ENCODE peak calls at places on chromosomes 11 and 22, in five cellular contexts. One of them, this sample, is unnamed.

GRCh38 chr11:76649964-76650363 is 20.6 kb downstream of the LRRC32 start:
- DNase-seq in spleen: no peak
- DNase-seq in psoas muscle: no peak
- DNase-seq in foreskin fibroblast: no peak
- DNase-seq in PC-3: no peak
- DNase-seq in this sample: no peak

GRCh38 chr11:68130121-68130520 is 8.9 kb upstream of the CHKA start:
- DNase-seq in spleen: no peak
- DNase-seq in psoas muscle: no peak
- DNase-seq in foreskin fibroblast: no peak
- DNase-seq in PC-3: no peak
- DNase-seq in this sample: no peak

GRCh38 chr11:1784761-1785650 is 21.3 kb upstream of the CTSD start:
- DNase-seq in spleen: no peak
- DNase-seq in psoas muscle: no peak
- DNase-seq in foreskin fibroblast: no peak
- DNase-seq in PC-3: no peak
- DNase-seq in this sample: no peak

GRCh38 chr11:1883342-1884122 is 8.2 kb downstream of the PRR33 start:
- DNase-seq in spleen: peak; percentile 71
- DNase-seq in psoas muscle: no peak
- DNase-seq in foreskin fibroblast: no peak
- DNase-seq in PC-3: no peak
- DNase-seq in this sample: no peak

GRCh38 chr11:3867209-3868071 is 12.0 kb downstream of the STIM1 start:
- DNase-seq in spleen: no peak
- DNase-seq in psoas muscle: no peak
- DNase-seq in foreskin fibroblast: no peak
- DNase-seq in PC-3: no peak
- DNase-seq in this sample: no peak

GRCh38 chr11:108871152-108871551 is 206.3 kb downstream of the DDX10 start:
- DNase-seq in spleen: no peak
- DNase-seq in psoas muscle: no peak
- DNase-seq in foreskin fibroblast: peak; percentile 57
- DNase-seq in PC-3: peak; percentile 71
- DNase-seq in this sample: no peak

GRCh38 chr11:31972623-31973022 is 118.3 kb upstream of the RCN1 start:
- DNase-seq in spleen: no peak
- DNase-seq in psoas muscle: no peak
- DNase-seq in foreskin fibroblast: no peak
- DNase-seq in PC-3: no peak
- DNase-seq in this sample: no peak

GRCh38 chr11:114571712-114572111 is 12.0 kb upstream of the NXPE1 start:
- DNase-seq in spleen: no peak
- DNase-seq in psoas muscle: no peak
- DNase-seq in foreskin fibroblast: no peak
- DNase-seq in PC-3: no peak
- DNase-seq in this sample: no peak

GRCh38 chr11:64281957-64282770 is 2.3 kb downstream of the BAD start:
- DNase-seq in spleen: no peak
- DNase-seq in psoas muscle: no peak
- DNase-seq in foreskin fibroblast: no peak
- DNase-seq in PC-3: no peak
- DNase-seq in this sample: no peak

GRCh38 chr11:134266841-134267251 is 9.3 kb upstream of the GLB1L3 start:
- DNase-seq in spleen: no peak
- DNase-seq in psoas muscle: no peak
- DNase-seq in foreskin fibroblast: peak; percentile 80
- DNase-seq in PC-3: peak; percentile 97
- DNase-seq in this sample: no peak

GRCh38 chr22:46676479-46676878 is 56.3 kb downstream of the GRAMD4 start:
- DNase-seq in spleen: no peak
- DNase-seq in psoas muscle: no peak
- DNase-seq in foreskin fibroblast: no peak
- DNase-seq in PC-3: no peak
- DNase-seq in this sample: no peak

GRCh38 chr11:131945695-131946094 is 575.3 kb downstream of the NTM start:
- DNase-seq in spleen: no peak
- DNase-seq in psoas muscle: no peak
- DNase-seq in foreskin fibroblast: no peak
- DNase-seq in PC-3: no peak
- DNase-seq in this sample: no peak
- TF ChIP-seq CTCF in spleen: no peak
- TF ChIP-seq CTCF in psoas muscle: no peak
- TF ChIP-seq CTCF in foreskin fibroblast: no peak
- TF ChIP-seq CTCF in PC-3: no peak
- TF ChIP-seq CTCF in this sample: no peak

DNA sequence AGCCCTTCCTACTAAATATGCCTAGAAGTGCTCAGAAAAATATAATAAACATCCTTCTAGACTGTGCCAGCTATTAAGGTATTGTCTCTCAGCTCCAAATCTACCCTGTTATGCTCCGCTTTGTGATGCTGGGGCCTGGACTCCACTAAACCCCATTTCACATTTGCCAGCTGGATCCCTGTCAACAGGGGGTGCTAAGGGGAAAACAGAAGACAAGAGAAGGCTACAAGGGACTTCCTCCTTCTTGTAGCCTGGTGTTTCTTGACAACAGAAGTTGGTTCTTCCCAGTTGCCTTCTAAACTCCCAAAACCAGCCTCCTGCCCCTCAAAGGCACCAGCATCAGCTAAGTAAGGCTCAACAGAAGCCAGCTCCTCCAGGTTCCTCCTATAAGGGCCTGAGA is 5.2 kb downstream of the NUMA1 start:
- DNase-seq in spleen: no peak
- DNase-seq in psoas muscle: no peak
- DNase-seq in foreskin fibroblast: no peak
- DNase-seq in PC-3: no peak
- DNase-seq in this sample: no peak
- TF ChIP-seq CTCF in spleen: no peak
- TF ChIP-seq CTCF in psoas muscle: no peak
- TF ChIP-seq CTCF in foreskin fibroblast: no peak
- TF ChIP-seq CTCF in PC-3: peak; percentile 41
- TF ChIP-seq CTCF in this sample: no peak

GRCh38 chr11:12963789-12964536 is 45.2 kb upstream of the RASSF10 start:
- DNase-seq in spleen: no peak
- DNase-seq in psoas muscle: peak; percentile 70
- DNase-seq in foreskin fibroblast: peak; percentile 32
- DNase-seq in PC-3: peak; percentile 80
- DNase-seq in this sample: peak; percentile 59

GRCh38 chr11:12963051-12963450 is 46.1 kb upstream of the RASSF10 start:
- DNase-seq in spleen: no peak
- DNase-seq in psoas muscle: no peak
- DNase-seq in foreskin fibroblast: no peak
- DNase-seq in PC-3: no peak
- DNase-seq in this sample: no peak

GRCh38 chr11:12958984-12959383 is 50.1 kb upstream of the RASSF10 start:
- DNase-seq in spleen: no peak
- DNase-seq in psoas muscle: no peak
- DNase-seq in foreskin fibroblast: no peak
- DNase-seq in PC-3: no peak
- DNase-seq in this sample: no peak

GRCh38 chr11:12962306-12962705 is 46.8 kb upstream of the RASSF10 start:
- DNase-seq in spleen: no peak
- DNase-seq in psoas muscle: no peak
- DNase-seq in foreskin fibroblast: no peak
- DNase-seq in PC-3: no peak
- DNase-seq in this sample: no peak

DNA sequence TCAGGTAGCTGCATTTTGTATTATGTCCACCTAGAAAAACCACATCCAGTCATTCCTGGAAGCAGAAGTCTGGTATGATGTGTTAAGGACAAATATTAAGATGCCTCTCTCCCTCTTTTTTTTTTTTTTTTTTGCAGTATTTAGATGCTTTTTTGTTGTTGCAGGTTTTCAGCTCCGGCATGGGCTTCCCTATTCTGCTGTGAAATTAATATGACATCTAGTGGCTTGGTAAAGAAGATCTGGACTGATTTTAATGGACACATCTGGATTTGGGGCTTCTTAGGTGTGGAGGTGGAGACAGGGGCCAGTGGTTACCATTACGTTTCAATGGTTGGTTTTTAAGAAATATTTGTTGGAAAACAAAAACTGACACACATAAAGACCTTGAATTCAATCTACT is 47.5 kb upstream of the RASSF10 start:
- DNase-seq in spleen: no peak
- DNase-seq in psoas muscle: no peak
- DNase-seq in foreskin fibroblast: no peak
- DNase-seq in PC-3: peak; percentile 16
- DNase-seq in this sample: no peak
- TF ChIP-seq CTCF in spleen: no peak
- TF ChIP-seq CTCF in psoas muscle: no peak
- TF ChIP-seq CTCF in foreskin fibroblast: no peak
- TF ChIP-seq CTCF in PC-3: peak; percentile 39
- TF ChIP-seq CTCF in this sample: no peak

GRCh38 chr22:24517446-24517845 is 22.3 kb downstream of the UPB1 start:
- DNase-seq in spleen: no peak
- DNase-seq in psoas muscle: no peak
- DNase-seq in foreskin fibroblast: no peak
- DNase-seq in PC-3: no peak
- DNase-seq in this sample: no peak

GRCh38 chr22:24515025-24515338 is 19.9 kb downstream of the UPB1 start:
- DNase-seq in spleen: no peak
- DNase-seq in psoas muscle: peak; percentile 18
- DNase-seq in foreskin fibroblast: no peak
- DNase-seq in PC-3: no peak
- DNase-seq in this sample: no peak

GRCh38 chr22:24518228-24518627 is 23.1 kb downstream of the UPB1 start:
- DNase-seq in spleen: no peak
- DNase-seq in psoas muscle: no peak
- DNase-seq in foreskin fibroblast: no peak
- DNase-seq in PC-3: no peak
- DNase-seq in this sample: no peak

GRCh38 chr22:24514241-24515024 is 19.3 kb downstream of the UPB1 start:
- DNase-seq in spleen: no peak
- DNase-seq in psoas muscle: peak; percentile 1
- DNase-seq in foreskin fibroblast: no peak
- DNase-seq in PC-3: no peak
- DNase-seq in this sample: no peak

GRCh38 chr22:24516301-24516737 is 21.2 kb downstream of the UPB1 start:
- DNase-seq in spleen: no peak
- DNase-seq in psoas muscle: peak; percentile 34
- DNase-seq in foreskin fibroblast: peak; percentile 71
- DNase-seq in PC-3: peak; percentile 16
- DNase-seq in this sample: no peak
- TF ChIP-seq CTCF in spleen: no peak
- TF ChIP-seq CTCF in psoas muscle: no peak
- TF ChIP-seq CTCF in foreskin fibroblast: no peak
- TF ChIP-seq CTCF in PC-3: no peak
- TF ChIP-seq CTCF in this sample: no peak

GRCh38 chr11:113314389-113315301 is at the start of gene TTC12:
- DNase-seq in spleen: peak; percentile 98
- DNase-seq in psoas muscle: peak; percentile 98
- DNase-seq in foreskin fibroblast: peak; percentile 86
- DNase-seq in PC-3: peak; percentile 93
- DNase-seq in this sample: peak; percentile 96
- TF ChIP-seq CTCF in spleen: no peak
- TF ChIP-seq CTCF in psoas muscle: no peak
- TF ChIP-seq CTCF in foreskin fibroblast: no peak
- TF ChIP-seq CTCF in PC-3: no peak
- TF ChIP-seq CTCF in this sample: no peak

DNA sequence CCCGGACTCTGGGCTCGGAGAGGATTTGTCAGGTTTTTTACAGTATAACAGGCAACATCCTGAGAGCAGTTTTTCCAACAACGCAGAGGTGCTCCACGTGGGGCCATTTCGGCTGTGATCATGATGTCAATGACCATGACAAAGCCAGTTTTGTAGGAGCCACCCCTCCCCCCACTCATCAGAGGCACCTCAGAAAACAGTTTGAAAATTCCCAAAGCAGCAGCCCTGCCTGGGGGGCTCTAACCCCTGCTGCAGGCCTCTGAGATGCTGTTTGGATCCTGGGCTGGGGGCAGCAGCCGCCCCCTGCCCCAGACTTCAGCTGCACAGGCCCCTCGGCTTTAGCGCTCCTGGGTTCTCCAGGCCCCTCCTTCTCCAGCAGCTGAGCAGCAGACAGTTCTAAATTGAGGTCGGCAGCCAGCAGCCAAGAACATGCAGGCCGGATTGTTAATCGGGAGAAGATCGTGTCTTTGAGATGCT is 19.4 kb downstream of the NFAM1 start:
- DNase-seq in spleen: no peak
- DNase-seq in psoas muscle: no peak
- DNase-seq in foreskin fibroblast: no peak
- DNase-seq in PC-3: no peak
- DNase-seq in this sample: no peak
- TF ChIP-seq CTCF in spleen: no peak
- TF ChIP-seq CTCF in psoas muscle: no peak
- TF ChIP-seq CTCF in foreskin fibroblast: no peak
- TF ChIP-seq CTCF in PC-3: no peak
- TF ChIP-seq CTCF in this sample: no peak

DNA sequence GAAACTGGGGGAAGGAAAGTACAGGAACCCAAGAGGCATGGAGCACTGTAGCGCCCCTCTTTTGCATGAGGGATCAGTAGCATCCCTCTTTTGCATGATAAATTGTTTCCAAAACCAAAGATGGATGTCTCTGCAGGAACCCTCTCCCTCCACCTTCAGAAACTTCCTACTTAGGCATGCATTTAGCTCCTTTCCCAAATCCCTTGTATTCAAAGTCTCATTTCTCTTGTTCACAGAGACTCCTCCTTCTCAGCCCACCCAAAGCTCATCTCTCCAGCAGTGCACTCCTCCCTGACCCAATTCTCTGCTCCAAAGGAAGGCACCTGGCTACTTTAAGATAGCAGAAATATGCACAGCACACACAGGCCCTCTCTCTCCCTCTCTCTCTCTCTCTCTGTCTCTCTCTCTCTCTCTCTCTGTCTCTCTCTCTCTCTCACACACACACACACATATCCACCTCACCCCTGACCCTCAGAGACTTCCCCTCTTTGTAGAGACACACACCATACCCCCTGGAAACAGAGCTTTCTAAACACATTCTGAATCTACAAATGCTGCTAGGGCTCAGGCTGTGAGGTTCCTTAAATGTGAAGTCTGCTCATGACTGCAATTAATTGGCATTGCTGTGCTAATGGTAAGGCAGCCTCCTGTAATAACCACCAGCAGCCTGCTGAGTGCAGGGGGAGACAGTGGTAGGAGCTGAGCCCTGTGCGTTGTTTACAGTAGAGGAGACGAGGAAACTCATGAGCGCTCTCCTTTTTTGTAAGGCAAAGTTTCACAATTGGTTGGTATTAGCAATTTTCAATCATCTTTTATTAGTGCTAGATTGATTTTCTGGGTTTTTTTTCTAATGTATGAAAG is 519.6 kb downstream of the NTM start:
- DNase-seq in spleen: no peak
- DNase-seq in psoas muscle: no peak
- DNase-seq in foreskin fibroblast: no peak
- DNase-seq in PC-3: no peak
- DNase-seq in this sample: no peak
- TF ChIP-seq CTCF in spleen: no peak
- TF ChIP-seq CTCF in psoas muscle: no peak
- TF ChIP-seq CTCF in foreskin fibroblast: no peak
- TF ChIP-seq CTCF in PC-3: no peak
- TF ChIP-seq CTCF in this sample: no peak

GRCh38 chr22:42906605-42907338 is 49.7 kb upstream of the ARFGAP3 start:
- DNase-seq in spleen: no peak
- DNase-seq in psoas muscle: peak; percentile 88
- DNase-seq in foreskin fibroblast: peak; percentile 14
- DNase-seq in PC-3: no peak
- DNase-seq in this sample: no peak
- TF ChIP-seq CTCF in spleen: no peak
- TF ChIP-seq CTCF in psoas muscle: no peak
- TF ChIP-seq CTCF in foreskin fibroblast: no peak
- TF ChIP-seq CTCF in PC-3: no peak
- TF ChIP-seq CTCF in this sample: no peak